ENCODE peak calls at places on chromosomes 11 and 22, in ten cellular contexts. One of them, this sample, is unnamed.
A peak's percentile ranks its signal among the peaks of the same experiment; 100 is the strongest.

GRCh38 chr11:15275141-15275540 is 160.4 kb downstream of the INSC start:
- DNase-seq in caudate nucleus: no peak
- DNase-seq in mammary epithelial cell: no peak
- DNase-seq in tibial nerve: no peak
- DNase-seq in IMR-90: no peak
- DNase-seq in CD8-positive, alpha-beta memory T cell: no peak
- DNase-seq in kidney: no peak
- DNase-seq in endothelial cell of umbilical vein: no peak
- DNase-seq in Karpas-422: peak; percentile 0
- DNase-seq in upper lobe of right lung: no peak
- DNase-seq in this sample: no peak

GRCh38 chr11:124108158-124108557 is 7.1 kb upstream of the VWA5A start:
- DNase-seq in mammary epithelial cell: peak; percentile 12
- DNase-seq in endothelial cell of umbilical vein: peak; percentile 56
- DNase-seq in IMR-90: peak; percentile 15
- DNase-seq in kidney: no peak
- DNase-seq in caudate nucleus: no peak
- DNase-seq in Karpas-422: peak; percentile 52
- DNase-seq in upper lobe of right lung: no peak
- DNase-seq in tibial nerve: no peak
- DNase-seq in CD8-positive, alpha-beta memory T cell: no peak
- DNase-seq in this sample: peak; percentile 58

GRCh38 chr11:60872124-60872951 is 5.0 kb downstream of the ZP1 start:
- DNase-seq in kidney: no peak
- DNase-seq in tibial nerve: peak; percentile 80
- DNase-seq in mammary epithelial cell: no peak
- DNase-seq in CD8-positive, alpha-beta memory T cell: no peak
- DNase-seq in upper lobe of right lung: peak; percentile 48
- DNase-seq in endothelial cell of umbilical vein: no peak
- DNase-seq in Karpas-422: no peak
- DNase-seq in IMR-90: peak; percentile 73
- DNase-seq in caudate nucleus: no peak
- DNase-seq in this sample: no peak

GRCh38 chr11:114250993-114251796 is 45.0 kb upstream of the NNMT start:
- DNase-seq in mammary epithelial cell: no peak
- DNase-seq in upper lobe of right lung: no peak
- DNase-seq in kidney: no peak
- DNase-seq in IMR-90: no peak
- DNase-seq in caudate nucleus: no peak
- DNase-seq in tibial nerve: peak; percentile 79
- DNase-seq in Karpas-422: no peak
- DNase-seq in CD8-positive, alpha-beta memory T cell: no peak
- DNase-seq in endothelial cell of umbilical vein: no peak
- DNase-seq in this sample: no peak

GRCh38 chr11:5701184-5701583 is 11.6 kb downstream of the TRIM22 start:
- DNase-seq in upper lobe of right lung: no peak
- DNase-seq in kidney: no peak
- DNase-seq in caudate nucleus: no peak
- DNase-seq in mammary epithelial cell: no peak
- DNase-seq in IMR-90: no peak
- DNase-seq in tibial nerve: no peak
- DNase-seq in endothelial cell of umbilical vein: no peak
- DNase-seq in CD8-positive, alpha-beta memory T cell: no peak
- DNase-seq in Karpas-422: no peak
- DNase-seq in this sample: no peak

GRCh38 chr11:13259374-13259773 is 18.2 kb upstream of the BMAL1 start:
- DNase-seq in Karpas-422: no peak
- DNase-seq in endothelial cell of umbilical vein: no peak
- DNase-seq in upper lobe of right lung: no peak
- DNase-seq in CD8-positive, alpha-beta memory T cell: no peak
- DNase-seq in tibial nerve: no peak
- DNase-seq in caudate nucleus: no peak
- DNase-seq in mammary epithelial cell: no peak
- DNase-seq in IMR-90: no peak
- DNase-seq in kidney: no peak
- DNase-seq in this sample: no peak

GRCh38 chr11:79419120-79419519 is 21.7 kb downstream of the TENM4 start:
- DNase-seq in mammary epithelial cell: peak; percentile 99
- DNase-seq in IMR-90: peak; percentile 85
- DNase-seq in caudate nucleus: no peak
- DNase-seq in Karpas-422: no peak
- DNase-seq in endothelial cell of umbilical vein: no peak
- DNase-seq in tibial nerve: no peak
- DNase-seq in upper lobe of right lung: no peak
- DNase-seq in kidney: no peak
- DNase-seq in CD8-positive, alpha-beta memory T cell: no peak
- DNase-seq in this sample: no peak

GRCh38 chr11:112581747-112582146 is 321.1 kb upstream of the PLET1 start:
- DNase-seq in endothelial cell of umbilical vein: no peak
- DNase-seq in CD8-positive, alpha-beta memory T cell: no peak
- DNase-seq in IMR-90: no peak
- DNase-seq in upper lobe of right lung: no peak
- DNase-seq in mammary epithelial cell: no peak
- DNase-seq in tibial nerve: no peak
- DNase-seq in caudate nucleus: no peak
- DNase-seq in kidney: no peak
- DNase-seq in Karpas-422: no peak
- DNase-seq in this sample: no peak

GRCh38 chr11:110377451-110377850 is 52.3 kb upstream of the FDX1 start:
- DNase-seq in mammary epithelial cell: no peak
- DNase-seq in endothelial cell of umbilical vein: no peak
- DNase-seq in kidney: no peak
- DNase-seq in IMR-90: no peak
- DNase-seq in Karpas-422: no peak
- DNase-seq in upper lobe of right lung: no peak
- DNase-seq in CD8-positive, alpha-beta memory T cell: no peak
- DNase-seq in tibial nerve: no peak
- DNase-seq in caudate nucleus: no peak
- DNase-seq in this sample: no peak

GRCh38 chr11:74397531-74398243 is 546 bp downstream of the PGM2L1 start:
- DNase-seq in mammary epithelial cell: peak; percentile 75
- DNase-seq in CD8-positive, alpha-beta memory T cell: peak; percentile 24
- DNase-seq in kidney: peak; percentile 87
- DNase-seq in upper lobe of right lung: peak; percentile 74
- DNase-seq in Karpas-422: no peak
- DNase-seq in IMR-90: peak; percentile 30
- DNase-seq in tibial nerve: no peak
- DNase-seq in endothelial cell of umbilical vein: peak; percentile 56
- DNase-seq in caudate nucleus: no peak
- DNase-seq in this sample: peak; percentile 58

GRCh38 chr22:50545522-50546325 is at the start of gene KLHDC7B:
- DNase-seq in endothelial cell of umbilical vein: no peak
- DNase-seq in mammary epithelial cell: no peak
- DNase-seq in upper lobe of right lung: no peak
- DNase-seq in CD8-positive, alpha-beta memory T cell: no peak
- DNase-seq in caudate nucleus: no peak
- DNase-seq in Karpas-422: no peak
- DNase-seq in IMR-90: peak; percentile 35
- DNase-seq in kidney: no peak
- DNase-seq in tibial nerve: no peak
- DNase-seq in this sample: peak; percentile 39

GRCh38 chr22:49796596-49797270 is 30.9 kb downstream of the BRD1 start:
- DNase-seq in mammary epithelial cell: no peak
- DNase-seq in CD8-positive, alpha-beta memory T cell: no peak
- DNase-seq in kidney: no peak
- DNase-seq in tibial nerve: no peak
- DNase-seq in IMR-90: no peak
- DNase-seq in Karpas-422: no peak
- DNase-seq in caudate nucleus: no peak
- DNase-seq in upper lobe of right lung: no peak
- DNase-seq in endothelial cell of umbilical vein: no peak
- DNase-seq in this sample: no peak

GRCh38 chr22:35334010-35334409 is 34.3 kb downstream of the TOM1 start:
- DNase-seq in caudate nucleus: no peak
- DNase-seq in endothelial cell of umbilical vein: no peak
- DNase-seq in kidney: no peak
- DNase-seq in CD8-positive, alpha-beta memory T cell: no peak
- DNase-seq in Karpas-422: no peak
- DNase-seq in upper lobe of right lung: no peak
- DNase-seq in tibial nerve: no peak
- DNase-seq in mammary epithelial cell: no peak
- DNase-seq in IMR-90: no peak
- DNase-seq in this sample: no peak

GRCh38 chr11:35192347-35192746 is 53.4 kb downstream of the CD44 start:
- DNase-seq in IMR-90: peak; percentile 38
- DNase-seq in kidney: peak; percentile 89
- DNase-seq in endothelial cell of umbilical vein: peak; percentile 37
- DNase-seq in mammary epithelial cell: no peak
- DNase-seq in CD8-positive, alpha-beta memory T cell: no peak
- DNase-seq in caudate nucleus: no peak
- DNase-seq in upper lobe of right lung: peak; percentile 79
- DNase-seq in tibial nerve: no peak
- DNase-seq in Karpas-422: no peak
- DNase-seq in this sample: no peak

GRCh38 chr22:17917490-17917983 is 106.8 kb downstream of the MICAL3 start:
- DNase-seq in CD8-positive, alpha-beta memory T cell: no peak
- DNase-seq in kidney: no peak
- DNase-seq in tibial nerve: no peak
- DNase-seq in upper lobe of right lung: no peak
- DNase-seq in endothelial cell of umbilical vein: no peak
- DNase-seq in Karpas-422: no peak
- DNase-seq in mammary epithelial cell: no peak
- DNase-seq in IMR-90: no peak
- DNase-seq in caudate nucleus: no peak
- DNase-seq in this sample: no peak
- H3K27ac ChIP-seq in CD8-positive, alpha-beta memory T cell: peak overlapping the region; percentile 51
- H3K27ac ChIP-seq in kidney: no peak overlapping the region
- H3K27ac ChIP-seq in tibial nerve: no peak overlapping the region
- H3K27ac ChIP-seq in upper lobe of right lung: no peak overlapping the region
- H3K27ac ChIP-seq in endothelial cell of umbilical vein: no peak overlapping the region
- H3K27ac ChIP-seq in Karpas-422: no peak overlapping the region
- H3K27ac ChIP-seq in mammary epithelial cell: no peak overlapping the region
- H3K27ac ChIP-seq in IMR-90: no peak overlapping the region
- H3K27ac ChIP-seq in caudate nucleus: no peak overlapping the region
- H3K27ac ChIP-seq in this sample: no peak overlapping the region

GRCh38 chr22:41998361-41999261 is at the start of gene WBP2NL:
- DNase-seq in Karpas-422: peak; percentile 98
- DNase-seq in mammary epithelial cell: peak; percentile 75
- DNase-seq in endothelial cell of umbilical vein: peak; percentile 79
- DNase-seq in tibial nerve: peak; percentile 67
- DNase-seq in kidney: peak; percentile 95
- DNase-seq in upper lobe of right lung: peak; percentile 92
- DNase-seq in caudate nucleus: peak; percentile 79
- DNase-seq in CD8-positive, alpha-beta memory T cell: peak; percentile 88
- DNase-seq in IMR-90: peak; percentile 51
- DNase-seq in this sample: peak; percentile 44
- H3K27ac ChIP-seq in Karpas-422: no peak within 1 kb of the TSS
- H3K27ac ChIP-seq in mammary epithelial cell: no peak within 1 kb of the TSS
- H3K27ac ChIP-seq in endothelial cell of umbilical vein: no peak within 1 kb of the TSS
- H3K27ac ChIP-seq in tibial nerve: peak within 1 kb of the TSS; percentile 64
- H3K27ac ChIP-seq in kidney: no peak within 1 kb of the TSS
- H3K27ac ChIP-seq in upper lobe of right lung: no peak within 1 kb of the TSS
- H3K27ac ChIP-seq in caudate nucleus: peak within 1 kb of the TSS; percentile 18
- H3K27ac ChIP-seq in CD8-positive, alpha-beta memory T cell: peak within 1 kb of the TSS; percentile 21
- H3K27ac ChIP-seq in IMR-90: no peak within 1 kb of the TSS
- H3K27ac ChIP-seq in this sample: no peak within 1 kb of the TSS

DNA sequence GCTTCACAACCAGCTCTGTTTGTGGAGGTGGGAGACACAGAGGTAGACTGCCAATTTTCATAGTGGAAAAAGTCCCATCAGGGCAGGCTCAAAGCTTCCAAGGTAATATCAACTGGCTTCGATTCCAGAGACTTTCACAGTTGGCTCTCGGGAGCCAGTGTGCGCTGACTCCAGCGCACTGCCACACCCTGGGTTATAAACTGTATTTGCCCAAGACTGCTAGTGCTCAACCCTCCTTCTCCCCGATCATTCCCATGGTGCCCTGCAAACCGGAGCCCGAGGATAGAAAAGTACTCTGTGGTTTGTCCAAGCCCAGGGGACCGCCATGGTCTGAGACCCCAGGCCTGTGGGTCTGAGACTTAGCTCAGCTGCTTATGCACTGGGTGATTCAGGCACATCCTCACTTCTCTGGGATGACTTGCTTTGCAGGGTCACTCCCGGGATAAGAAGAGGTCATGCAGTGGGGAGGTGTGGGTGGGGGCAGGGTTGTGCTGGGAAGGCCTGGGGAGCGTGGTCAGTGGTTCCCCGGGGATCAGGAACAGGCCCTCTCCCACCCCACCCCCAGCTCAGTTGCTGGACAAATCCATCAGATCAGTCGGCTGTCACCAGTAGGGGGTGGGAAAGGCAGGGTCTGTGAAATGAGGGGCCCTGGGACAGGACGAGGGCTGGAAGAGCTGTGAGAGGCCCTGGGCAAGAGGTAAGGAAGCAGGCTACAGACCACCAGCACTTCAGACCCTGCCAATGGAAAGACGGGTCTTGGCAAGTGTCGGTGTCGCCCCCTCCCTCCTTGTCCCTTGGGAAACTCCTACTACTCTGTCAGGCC is 26.7 kb upstream of the PICK1 start:
- DNase-seq in tibial nerve: no peak
- DNase-seq in kidney: peak; percentile 45
- DNase-seq in IMR-90: peak; percentile 26
- DNase-seq in Karpas-422: no peak
- DNase-seq in caudate nucleus: no peak
- DNase-seq in mammary epithelial cell: no peak
- DNase-seq in upper lobe of right lung: no peak
- DNase-seq in endothelial cell of umbilical vein: no peak
- DNase-seq in CD8-positive, alpha-beta memory T cell: no peak
- DNase-seq in this sample: no peak
- H3K27ac ChIP-seq in tibial nerve: peak overlapping the region; percentile 80
- H3K27ac ChIP-seq in kidney: no peak overlapping the region
- H3K27ac ChIP-seq in IMR-90: no peak overlapping the region
- H3K27ac ChIP-seq in Karpas-422: no peak overlapping the region
- H3K27ac ChIP-seq in caudate nucleus: peak overlapping the region; percentile 99
- H3K27ac ChIP-seq in mammary epithelial cell: no peak overlapping the region
- H3K27ac ChIP-seq in upper lobe of right lung: no peak overlapping the region
- H3K27ac ChIP-seq in endothelial cell of umbilical vein: no peak overlapping the region
- H3K27ac ChIP-seq in CD8-positive, alpha-beta memory T cell: no peak overlapping the region
- H3K27ac ChIP-seq in this sample: no peak overlapping the region

DNA sequence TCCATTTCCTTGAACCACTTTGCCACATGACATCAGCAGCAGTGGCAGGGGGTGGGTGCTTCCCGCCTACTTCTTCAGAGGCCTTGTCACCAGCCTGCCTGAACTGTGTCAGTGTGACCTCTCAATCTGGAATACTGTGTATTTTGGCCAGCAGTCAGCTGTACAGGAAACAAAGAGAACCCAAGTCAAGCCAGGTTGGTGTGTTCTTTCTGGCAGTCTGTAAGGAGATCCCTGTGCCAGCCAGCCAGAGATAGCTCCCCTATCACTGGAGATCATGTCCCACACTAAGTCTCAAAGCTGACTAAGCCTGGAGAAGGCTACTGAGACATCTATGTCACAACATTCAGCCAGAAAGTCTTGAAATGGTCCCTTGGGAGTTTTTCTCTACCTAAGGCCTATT is 142.1 kb downstream of the TRPC6 start:
- DNase-seq in endothelial cell of umbilical vein: no peak
- DNase-seq in IMR-90: no peak
- DNase-seq in tibial nerve: no peak
- DNase-seq in caudate nucleus: no peak
- DNase-seq in mammary epithelial cell: no peak
- DNase-seq in kidney: no peak
- DNase-seq in upper lobe of right lung: peak; percentile 66
- DNase-seq in CD8-positive, alpha-beta memory T cell: no peak
- DNase-seq in Karpas-422: no peak
- DNase-seq in this sample: no peak
- H3K27ac ChIP-seq in endothelial cell of umbilical vein: no peak overlapping the region
- H3K27ac ChIP-seq in IMR-90: peak overlapping the region; percentile 62
- H3K27ac ChIP-seq in tibial nerve: no peak overlapping the region
- H3K27ac ChIP-seq in caudate nucleus: no peak overlapping the region
- H3K27ac ChIP-seq in mammary epithelial cell: no peak overlapping the region
- H3K27ac ChIP-seq in kidney: peak overlapping the region; percentile 20
- H3K27ac ChIP-seq in upper lobe of right lung: peak overlapping the region; percentile 33
- H3K27ac ChIP-seq in CD8-positive, alpha-beta memory T cell: no peak overlapping the region
- H3K27ac ChIP-seq in Karpas-422: no peak overlapping the region
- H3K27ac ChIP-seq in this sample: no peak overlapping the region

This sample was measured in A673.